ENCODE peak calls at places on chromosomes 13 and 19, in four cellular contexts. One of them, this sample, is unnamed.

GRCh38 chr13:40328091-40328490 is 338.4 kb downstream of the FOXO1 start:
- DNase-seq in stimulated activated CD4-positive, alpha-beta T cell treated with anti-CD3 and anti-CD28 coated beads, Interleukin-4, amount 100 ng/mL, for 24 hours: no peak
- DNase-seq in OCI-LY7: no peak
- DNase-seq in activated CD4-positive, alpha-beta T cell treated with anti-CD3 and anti-CD28 coated beads for 48 hours: no peak
- DNase-seq in this sample: no peak

GRCh38 chr13:113669231-113669870 is 2.3 kb downstream of the GRK1 start:
- DNase-seq in stimulated activated CD4-positive, alpha-beta T cell treated with anti-CD3 and anti-CD28 coated beads, Interleukin-4, amount 100 ng/mL, for 24 hours: no peak
- DNase-seq in OCI-LY7: no peak
- DNase-seq in activated CD4-positive, alpha-beta T cell treated with anti-CD3 and anti-CD28 coated beads for 48 hours: no peak
- DNase-seq in this sample: no peak

GRCh38 chr13:98222081-98222554 is 45.0 kb upstream of the RNF113B start:
- DNase-seq in stimulated activated CD4-positive, alpha-beta T cell treated with anti-CD3 and anti-CD28 coated beads, Interleukin-4, amount 100 ng/mL, for 24 hours: no peak
- DNase-seq in OCI-LY7: no peak
- DNase-seq in activated CD4-positive, alpha-beta T cell treated with anti-CD3 and anti-CD28 coated beads for 48 hours: no peak
- DNase-seq in this sample: no peak

GRCh38 chr19:49423985-49424303 is 703 bp upstream of the PTH2 start:
- DNase-seq in stimulated activated CD4-positive, alpha-beta T cell treated with anti-CD3 and anti-CD28 coated beads, Interleukin-4, amount 100 ng/mL, for 24 hours: no peak
- DNase-seq in OCI-LY7: no peak
- DNase-seq in activated CD4-positive, alpha-beta T cell treated with anti-CD3 and anti-CD28 coated beads for 48 hours: no peak
- DNase-seq in this sample: no peak

GRCh38 chr13:106990594-106990993 is 422.7 kb upstream of the ARGLU1 start:
- DNase-seq in stimulated activated CD4-positive, alpha-beta T cell treated with anti-CD3 and anti-CD28 coated beads, Interleukin-4, amount 100 ng/mL, for 24 hours: no peak
- DNase-seq in OCI-LY7: no peak
- DNase-seq in activated CD4-positive, alpha-beta T cell treated with anti-CD3 and anti-CD28 coated beads for 48 hours: no peak
- DNase-seq in this sample: no peak

GRCh38 chr13:43388282-43389034 is 365.1 kb downstream of the DNAJC15 start:
- DNase-seq in stimulated activated CD4-positive, alpha-beta T cell treated with anti-CD3 and anti-CD28 coated beads, Interleukin-4, amount 100 ng/mL, for 24 hours: no peak
- DNase-seq in OCI-LY7: no peak
- DNase-seq in activated CD4-positive, alpha-beta T cell treated with anti-CD3 and anti-CD28 coated beads for 48 hours: no peak
- DNase-seq in this sample: no peak

GRCh38 chr19:17385878-17386611 is 8.0 kb downstream of the CCDC194 start:
- DNase-seq in stimulated activated CD4-positive, alpha-beta T cell treated with anti-CD3 and anti-CD28 coated beads, Interleukin-4, amount 100 ng/mL, for 24 hours: peak
- DNase-seq in OCI-LY7: peak
- DNase-seq in activated CD4-positive, alpha-beta T cell treated with anti-CD3 and anti-CD28 coated beads for 48 hours: peak
- DNase-seq in this sample: no peak

GRCh38 chr19:13154241-13154778 is 4.1 kb downstream of the IER2 start:
- DNase-seq in stimulated activated CD4-positive, alpha-beta T cell treated with anti-CD3 and anti-CD28 coated beads, Interleukin-4, amount 100 ng/mL, for 24 hours: peak
- DNase-seq in OCI-LY7: peak
- DNase-seq in activated CD4-positive, alpha-beta T cell treated with anti-CD3 and anti-CD28 coated beads for 48 hours: peak
- DNase-seq in this sample: no peak

GRCh38 chr19:38433268-38433733 is at the start of gene RYR1:
- DNase-seq in stimulated activated CD4-positive, alpha-beta T cell treated with anti-CD3 and anti-CD28 coated beads, Interleukin-4, amount 100 ng/mL, for 24 hours: peak
- DNase-seq in OCI-LY7: peak
- DNase-seq in activated CD4-positive, alpha-beta T cell treated with anti-CD3 and anti-CD28 coated beads for 48 hours: peak
- DNase-seq in this sample: no peak

GRCh38 chr13:23793711-23794110 is 95.5 kb downstream of the MIPEP start:
- DNase-seq in stimulated activated CD4-positive, alpha-beta T cell treated with anti-CD3 and anti-CD28 coated beads, Interleukin-4, amount 100 ng/mL, for 24 hours: no peak
- DNase-seq in OCI-LY7: no peak
- DNase-seq in activated CD4-positive, alpha-beta T cell treated with anti-CD3 and anti-CD28 coated beads for 48 hours: no peak
- DNase-seq in this sample: no peak

GRCh38 chr19:49362048-49362925 is at the start of gene TEAD2:
- DNase-seq in stimulated activated CD4-positive, alpha-beta T cell treated with anti-CD3 and anti-CD28 coated beads, Interleukin-4, amount 100 ng/mL, for 24 hours: no peak
- DNase-seq in OCI-LY7: no peak
- DNase-seq in activated CD4-positive, alpha-beta T cell treated with anti-CD3 and anti-CD28 coated beads for 48 hours: peak
- DNase-seq in this sample: no peak

GRCh38 chr13:25187596-25187995 is 15.5 kb upstream of the AMER2 start:
- DNase-seq in stimulated activated CD4-positive, alpha-beta T cell treated with anti-CD3 and anti-CD28 coated beads, Interleukin-4, amount 100 ng/mL, for 24 hours: no peak
- DNase-seq in OCI-LY7: no peak
- DNase-seq in activated CD4-positive, alpha-beta T cell treated with anti-CD3 and anti-CD28 coated beads for 48 hours: no peak
- DNase-seq in this sample: no peak

GRCh38 chr19:55681131-55682087 is 6.4 kb downstream of the EPN1 start:
- DNase-seq in stimulated activated CD4-positive, alpha-beta T cell treated with anti-CD3 and anti-CD28 coated beads, Interleukin-4, amount 100 ng/mL, for 24 hours: no peak
- DNase-seq in OCI-LY7: no peak
- DNase-seq in activated CD4-positive, alpha-beta T cell treated with anti-CD3 and anti-CD28 coated beads for 48 hours: no peak
- DNase-seq in this sample: no peak

GRCh38 chr19:7541481-7541824 is 5.9 kb downstream of the PNPLA6 start:
- DNase-seq in stimulated activated CD4-positive, alpha-beta T cell treated with anti-CD3 and anti-CD28 coated beads, Interleukin-4, amount 100 ng/mL, for 24 hours: no peak
- DNase-seq in OCI-LY7: no peak
- DNase-seq in activated CD4-positive, alpha-beta T cell treated with anti-CD3 and anti-CD28 coated beads for 48 hours: no peak
- DNase-seq in this sample: no peak

GRCh38 chr13:41458939-41459753 is 1.8 kb downstream of the RGCC start:
- DNase-seq in stimulated activated CD4-positive, alpha-beta T cell treated with anti-CD3 and anti-CD28 coated beads, Interleukin-4, amount 100 ng/mL, for 24 hours: peak
- DNase-seq in OCI-LY7: peak
- DNase-seq in activated CD4-positive, alpha-beta T cell treated with anti-CD3 and anti-CD28 coated beads for 48 hours: peak
- DNase-seq in this sample: no peak

GRCh38 chr19:29517946-29518345 is 7.8 kb upstream of the VSTM2B start:
- DNase-seq in stimulated activated CD4-positive, alpha-beta T cell treated with anti-CD3 and anti-CD28 coated beads, Interleukin-4, amount 100 ng/mL, for 24 hours: no peak
- DNase-seq in OCI-LY7: no peak
- DNase-seq in activated CD4-positive, alpha-beta T cell treated with anti-CD3 and anti-CD28 coated beads for 48 hours: no peak
- DNase-seq in this sample: no peak

GRCh38 chr19:55227241-55228014 is 1.1 kb downstream of the TMEM86B start:
- DNase-seq in stimulated activated CD4-positive, alpha-beta T cell treated with anti-CD3 and anti-CD28 coated beads, Interleukin-4, amount 100 ng/mL, for 24 hours: no peak
- DNase-seq in OCI-LY7: no peak
- DNase-seq in activated CD4-positive, alpha-beta T cell treated with anti-CD3 and anti-CD28 coated beads for 48 hours: no peak
- DNase-seq in this sample: no peak

GRCh38 chr13:112263152-112263551 is 113.0 kb upstream of the SPACA7 start:
- DNase-seq in stimulated activated CD4-positive, alpha-beta T cell treated with anti-CD3 and anti-CD28 coated beads, Interleukin-4, amount 100 ng/mL, for 24 hours: no peak
- DNase-seq in OCI-LY7: no peak
- DNase-seq in activated CD4-positive, alpha-beta T cell treated with anti-CD3 and anti-CD28 coated beads for 48 hours: no peak
- DNase-seq in this sample: no peak

GRCh38 chr13:75760182-75760981 is 124.3 kb downstream of the LMO7 start:
- DNase-seq in stimulated activated CD4-positive, alpha-beta T cell treated with anti-CD3 and anti-CD28 coated beads, Interleukin-4, amount 100 ng/mL, for 24 hours: no peak
- DNase-seq in OCI-LY7: no peak
- DNase-seq in activated CD4-positive, alpha-beta T cell treated with anti-CD3 and anti-CD28 coated beads for 48 hours: no peak
- DNase-seq in this sample: no peak

GRCh38 chr13:52359534-52359933 is 46.4 kb downstream of the THSD1 start:
- DNase-seq in stimulated activated CD4-positive, alpha-beta T cell treated with anti-CD3 and anti-CD28 coated beads, Interleukin-4, amount 100 ng/mL, for 24 hours: no peak
- DNase-seq in OCI-LY7: no peak
- DNase-seq in activated CD4-positive, alpha-beta T cell treated with anti-CD3 and anti-CD28 coated beads for 48 hours: no peak
- DNase-seq in this sample: no peak

GRCh38 chr13:114173261-114173660 is 5.8 kb upstream of the CFAP97D2 start:
- DNase-seq in stimulated activated CD4-positive, alpha-beta T cell treated with anti-CD3 and anti-CD28 coated beads, Interleukin-4, amount 100 ng/mL, for 24 hours: no peak
- DNase-seq in OCI-LY7: no peak
- DNase-seq in activated CD4-positive, alpha-beta T cell treated with anti-CD3 and anti-CD28 coated beads for 48 hours: no peak
- DNase-seq in this sample: no peak

GRCh38 chr13:99522288-99522687 is 21.0 kb downstream of the TM9SF2 start:
- DNase-seq in stimulated activated CD4-positive, alpha-beta T cell treated with anti-CD3 and anti-CD28 coated beads, Interleukin-4, amount 100 ng/mL, for 24 hours: no peak
- DNase-seq in OCI-LY7: no peak
- DNase-seq in activated CD4-positive, alpha-beta T cell treated with anti-CD3 and anti-CD28 coated beads for 48 hours: no peak
- DNase-seq in this sample: no peak

GRCh38 chr13:113561417-113562084 is 23.0 kb upstream of the TFDP1 start:
- DNase-seq in stimulated activated CD4-positive, alpha-beta T cell treated with anti-CD3 and anti-CD28 coated beads, Interleukin-4, amount 100 ng/mL, for 24 hours: no peak
- DNase-seq in OCI-LY7: no peak
- DNase-seq in activated CD4-positive, alpha-beta T cell treated with anti-CD3 and anti-CD28 coated beads for 48 hours: no peak
- DNase-seq in this sample: no peak

GRCh38 chr19:44653977-44654784 is 10.5 kb downstream of the PVR start:
- DNase-seq in stimulated activated CD4-positive, alpha-beta T cell treated with anti-CD3 and anti-CD28 coated beads, Interleukin-4, amount 100 ng/mL, for 24 hours: peak
- DNase-seq in OCI-LY7: peak
- DNase-seq in activated CD4-positive, alpha-beta T cell treated with anti-CD3 and anti-CD28 coated beads for 48 hours: peak
- DNase-seq in this sample: no peak